ENCODE peak calls at places on chromosomes 7 and 10, in eight cellular contexts. One of them, this sample, is unnamed.

GRCh38 chr7:3289996-3290395 is 11.1 kb upstream of the SDK1 start:
- DNase-seq in amniotic epithelial cell: peak
- DNase-seq in NCI-H2081 treated with DMSO at 0.1 percent for 48 hours: no peak
- DNase-seq in HS-5: no peak
- DNase-seq in substantia nigra: no peak
- DNase-seq in GM12865: no peak
- DNase-seq in stimulated activated CD4-positive, alpha-beta T cell treated with anti-CD3 and anti-CD28 coated beads, Interleukin-4, amount 100 ng/mL, for 24 hours: no peak
- DNase-seq in Right ventricle myocardium superior: no peak
- DNase-seq in this sample: no peak

GRCh38 chr10:67869996-67870395 is 14.5 kb upstream of the SIRT1 start:
- DNase-seq in amniotic epithelial cell: no peak
- DNase-seq in NCI-H2081 treated with DMSO at 0.1 percent for 48 hours: no peak
- DNase-seq in HS-5: no peak
- DNase-seq in substantia nigra: no peak
- DNase-seq in GM12865: no peak
- DNase-seq in stimulated activated CD4-positive, alpha-beta T cell treated with anti-CD3 and anti-CD28 coated beads, Interleukin-4, amount 100 ng/mL, for 24 hours: no peak
- DNase-seq in Right ventricle myocardium superior: no peak
- DNase-seq in this sample: no peak

GRCh38 chr10:115657161-115657850 is 564.1 kb downstream of the ATRNL1 start:
- DNase-seq in amniotic epithelial cell: peak
- DNase-seq in NCI-H2081 treated with DMSO at 0.1 percent for 48 hours: no peak
- DNase-seq in HS-5: peak
- DNase-seq in substantia nigra: no peak
- DNase-seq in GM12865: no peak
- DNase-seq in stimulated activated CD4-positive, alpha-beta T cell treated with anti-CD3 and anti-CD28 coated beads, Interleukin-4, amount 100 ng/mL, for 24 hours: no peak
- DNase-seq in Right ventricle myocardium superior: no peak
- DNase-seq in this sample: no peak

GRCh38 chr7:103076767-103077166 is 1.8 kb downstream of the ARMC10 start:
- DNase-seq in amniotic epithelial cell: no peak
- DNase-seq in NCI-H2081 treated with DMSO at 0.1 percent for 48 hours: no peak
- DNase-seq in HS-5: no peak
- DNase-seq in substantia nigra: no peak
- DNase-seq in GM12865: no peak
- DNase-seq in stimulated activated CD4-positive, alpha-beta T cell treated with anti-CD3 and anti-CD28 coated beads, Interleukin-4, amount 100 ng/mL, for 24 hours: no peak
- DNase-seq in Right ventricle myocardium superior: peak
- DNase-seq in this sample: no peak

GRCh38 chr7:38630720-38631673 is at the start of gene AMPH:
- DNase-seq in amniotic epithelial cell: peak
- DNase-seq in NCI-H2081 treated with DMSO at 0.1 percent for 48 hours: no peak
- DNase-seq in HS-5: peak
- DNase-seq in substantia nigra: no peak
- DNase-seq in GM12865: no peak
- DNase-seq in stimulated activated CD4-positive, alpha-beta T cell treated with anti-CD3 and anti-CD28 coated beads, Interleukin-4, amount 100 ng/mL, for 24 hours: no peak
- DNase-seq in Right ventricle myocardium superior: peak
- DNase-seq in this sample: peak

GRCh38 chr7:7911339-7911738 is 57.3 kb upstream of the GLCCI1 start:
- DNase-seq in amniotic epithelial cell: peak
- DNase-seq in NCI-H2081 treated with DMSO at 0.1 percent for 48 hours: no peak
- DNase-seq in HS-5: peak
- DNase-seq in substantia nigra: no peak
- DNase-seq in GM12865: no peak
- DNase-seq in stimulated activated CD4-positive, alpha-beta T cell treated with anti-CD3 and anti-CD28 coated beads, Interleukin-4, amount 100 ng/mL, for 24 hours: no peak
- DNase-seq in Right ventricle myocardium superior: no peak
- DNase-seq in this sample: no peak

GRCh38 chr7:133815677-133816210 is 311.4 kb upstream of the LRGUK start:
- DNase-seq in amniotic epithelial cell: peak
- DNase-seq in NCI-H2081 treated with DMSO at 0.1 percent for 48 hours: no peak
- DNase-seq in HS-5: no peak
- DNase-seq in substantia nigra: no peak
- DNase-seq in GM12865: no peak
- DNase-seq in stimulated activated CD4-positive, alpha-beta T cell treated with anti-CD3 and anti-CD28 coated beads, Interleukin-4, amount 100 ng/mL, for 24 hours: no peak
- DNase-seq in Right ventricle myocardium superior: no peak
- DNase-seq in this sample: no peak

GRCh38 chr7:30168800-30169584 is 34.2 kb downstream of the MTURN start:
- DNase-seq in amniotic epithelial cell: peak
- DNase-seq in NCI-H2081 treated with DMSO at 0.1 percent for 48 hours: no peak
- DNase-seq in HS-5: peak
- DNase-seq in substantia nigra: no peak
- DNase-seq in GM12865: no peak
- DNase-seq in stimulated activated CD4-positive, alpha-beta T cell treated with anti-CD3 and anti-CD28 coated beads, Interleukin-4, amount 100 ng/mL, for 24 hours: no peak
- DNase-seq in Right ventricle myocardium superior: no peak
- DNase-seq in this sample: no peak

GRCh38 chr7:12028508-12028907 is 182.6 kb upstream of the TMEM106B start:
- DNase-seq in amniotic epithelial cell: peak
- DNase-seq in NCI-H2081 treated with DMSO at 0.1 percent for 48 hours: no peak
- DNase-seq in HS-5: peak
- DNase-seq in substantia nigra: no peak
- DNase-seq in GM12865: no peak
- DNase-seq in stimulated activated CD4-positive, alpha-beta T cell treated with anti-CD3 and anti-CD28 coated beads, Interleukin-4, amount 100 ng/mL, for 24 hours: no peak
- DNase-seq in Right ventricle myocardium superior: no peak
- DNase-seq in this sample: no peak

GRCh38 chr7:79008786-79009185 is 444.7 kb downstream of the MAGI2 start:
- DNase-seq in amniotic epithelial cell: no peak
- DNase-seq in NCI-H2081 treated with DMSO at 0.1 percent for 48 hours: no peak
- DNase-seq in HS-5: no peak
- DNase-seq in substantia nigra: no peak
- DNase-seq in GM12865: no peak
- DNase-seq in stimulated activated CD4-positive, alpha-beta T cell treated with anti-CD3 and anti-CD28 coated beads, Interleukin-4, amount 100 ng/mL, for 24 hours: no peak
- DNase-seq in Right ventricle myocardium superior: no peak
- DNase-seq in this sample: no peak

GRCh38 chr7:151025924-151026671 is 1.8 kb upstream of the ATG9B start:
- DNase-seq in amniotic epithelial cell: peak
- DNase-seq in NCI-H2081 treated with DMSO at 0.1 percent for 48 hours: no peak
- DNase-seq in HS-5: peak
- DNase-seq in substantia nigra: no peak
- DNase-seq in GM12865: no peak
- DNase-seq in stimulated activated CD4-positive, alpha-beta T cell treated with anti-CD3 and anti-CD28 coated beads, Interleukin-4, amount 100 ng/mL, for 24 hours: no peak
- DNase-seq in Right ventricle myocardium superior: no peak
- DNase-seq in this sample: no peak

GRCh38 chr7:105017263-105018051 is 3.5 kb downstream of the KMT2E start:
- DNase-seq in amniotic epithelial cell: no peak
- DNase-seq in NCI-H2081 treated with DMSO at 0.1 percent for 48 hours: no peak
- DNase-seq in HS-5: no peak
- DNase-seq in substantia nigra: no peak
- DNase-seq in GM12865: peak
- DNase-seq in stimulated activated CD4-positive, alpha-beta T cell treated with anti-CD3 and anti-CD28 coated beads, Interleukin-4, amount 100 ng/mL, for 24 hours: no peak
- DNase-seq in Right ventricle myocardium superior: no peak
- DNase-seq in this sample: no peak

GRCh38 chr10:49528977-49529506 is 9.9 kb downstream of the ERCC6 start:
- DNase-seq in amniotic epithelial cell: no peak
- DNase-seq in NCI-H2081 treated with DMSO at 0.1 percent for 48 hours: no peak
- DNase-seq in HS-5: no peak
- DNase-seq in substantia nigra: no peak
- DNase-seq in GM12865: no peak
- DNase-seq in stimulated activated CD4-positive, alpha-beta T cell treated with anti-CD3 and anti-CD28 coated beads, Interleukin-4, amount 100 ng/mL, for 24 hours: no peak
- DNase-seq in Right ventricle myocardium superior: no peak
- DNase-seq in this sample: no peak

GRCh38 chr10:18401416-18402195 is 249.8 kb downstream of the NSUN6 start:
- DNase-seq in amniotic epithelial cell: no peak
- DNase-seq in NCI-H2081 treated with DMSO at 0.1 percent for 48 hours: no peak
- DNase-seq in HS-5: no peak
- DNase-seq in substantia nigra: no peak
- DNase-seq in GM12865: no peak
- DNase-seq in stimulated activated CD4-positive, alpha-beta T cell treated with anti-CD3 and anti-CD28 coated beads, Interleukin-4, amount 100 ng/mL, for 24 hours: no peak
- DNase-seq in Right ventricle myocardium superior: no peak
- DNase-seq in this sample: no peak

GRCh38 chr10:73405556-73405955 is 8.3 kb downstream of the ANXA7 start:
- DNase-seq in amniotic epithelial cell: no peak
- DNase-seq in NCI-H2081 treated with DMSO at 0.1 percent for 48 hours: no peak
- DNase-seq in HS-5: no peak
- DNase-seq in substantia nigra: no peak
- DNase-seq in GM12865: no peak
- DNase-seq in stimulated activated CD4-positive, alpha-beta T cell treated with anti-CD3 and anti-CD28 coated beads, Interleukin-4, amount 100 ng/mL, for 24 hours: no peak
- DNase-seq in Right ventricle myocardium superior: no peak
- DNase-seq in this sample: no peak

GRCh38 chr10:98511861-98512260 is 65.1 kb upstream of the HPS1 start:
- DNase-seq in amniotic epithelial cell: no peak
- DNase-seq in NCI-H2081 treated with DMSO at 0.1 percent for 48 hours: no peak
- DNase-seq in HS-5: no peak
- DNase-seq in substantia nigra: no peak
- DNase-seq in GM12865: no peak
- DNase-seq in stimulated activated CD4-positive, alpha-beta T cell treated with anti-CD3 and anti-CD28 coated beads, Interleukin-4, amount 100 ng/mL, for 24 hours: no peak
- DNase-seq in Right ventricle myocardium superior: no peak
- DNase-seq in this sample: no peak

GRCh38 chr10:69359089-69360025 is 57.4 kb downstream of the TACR2 start:
- DNase-seq in amniotic epithelial cell: peak
- DNase-seq in NCI-H2081 treated with DMSO at 0.1 percent for 48 hours: no peak
- DNase-seq in HS-5: no peak
- DNase-seq in substantia nigra: no peak
- DNase-seq in GM12865: no peak
- DNase-seq in stimulated activated CD4-positive, alpha-beta T cell treated with anti-CD3 and anti-CD28 coated beads, Interleukin-4, amount 100 ng/mL, for 24 hours: no peak
- DNase-seq in Right ventricle myocardium superior: no peak
- DNase-seq in this sample: no peak

GRCh38 chr7:127715272-127715671 is 63.3 kb downstream of the SND1 start:
- DNase-seq in amniotic epithelial cell: no peak
- DNase-seq in NCI-H2081 treated with DMSO at 0.1 percent for 48 hours: no peak
- DNase-seq in HS-5: no peak
- DNase-seq in substantia nigra: no peak
- DNase-seq in GM12865: no peak
- DNase-seq in stimulated activated CD4-positive, alpha-beta T cell treated with anti-CD3 and anti-CD28 coated beads, Interleukin-4, amount 100 ng/mL, for 24 hours: no peak
- DNase-seq in Right ventricle myocardium superior: no peak
- DNase-seq in this sample: no peak

GRCh38 chr7:958221-959200 is 4.0 kb upstream of the ADAP1 start:
- DNase-seq in amniotic epithelial cell: no peak
- DNase-seq in NCI-H2081 treated with DMSO at 0.1 percent for 48 hours: no peak
- DNase-seq in HS-5: no peak
- DNase-seq in substantia nigra: no peak
- DNase-seq in GM12865: no peak
- DNase-seq in stimulated activated CD4-positive, alpha-beta T cell treated with anti-CD3 and anti-CD28 coated beads, Interleukin-4, amount 100 ng/mL, for 24 hours: no peak
- DNase-seq in Right ventricle myocardium superior: peak
- DNase-seq in this sample: peak

GRCh38 chr10:101380353-101381017 is 26.5 kb downstream of the BTRC start:
- DNase-seq in amniotic epithelial cell: peak
- DNase-seq in NCI-H2081 treated with DMSO at 0.1 percent for 48 hours: no peak
- DNase-seq in HS-5: no peak
- DNase-seq in substantia nigra: no peak
- DNase-seq in GM12865: no peak
- DNase-seq in stimulated activated CD4-positive, alpha-beta T cell treated with anti-CD3 and anti-CD28 coated beads, Interleukin-4, amount 100 ng/mL, for 24 hours: no peak
- DNase-seq in Right ventricle myocardium superior: no peak
- DNase-seq in this sample: no peak

GRCh38 chr7:138842111-138842510 is 44.1 kb upstream of the ATP6V0A4 start:
- DNase-seq in amniotic epithelial cell: peak
- DNase-seq in NCI-H2081 treated with DMSO at 0.1 percent for 48 hours: no peak
- DNase-seq in HS-5: peak
- DNase-seq in substantia nigra: no peak
- DNase-seq in GM12865: no peak
- DNase-seq in stimulated activated CD4-positive, alpha-beta T cell treated with anti-CD3 and anti-CD28 coated beads, Interleukin-4, amount 100 ng/mL, for 24 hours: no peak
- DNase-seq in Right ventricle myocardium superior: no peak
- DNase-seq in this sample: no peak

GRCh38 chr7:141342664-141343400 is 208.4 kb upstream of the AGK start:
- DNase-seq in amniotic epithelial cell: no peak
- DNase-seq in NCI-H2081 treated with DMSO at 0.1 percent for 48 hours: no peak
- DNase-seq in HS-5: no peak
- DNase-seq in substantia nigra: no peak
- DNase-seq in GM12865: no peak
- DNase-seq in stimulated activated CD4-positive, alpha-beta T cell treated with anti-CD3 and anti-CD28 coated beads, Interleukin-4, amount 100 ng/mL, for 24 hours: no peak
- DNase-seq in Right ventricle myocardium superior: no peak
- DNase-seq in this sample: no peak

GRCh38 chr10:99421233-99421739 is 9.1 kb downstream of the GOT1 start:
- DNase-seq in amniotic epithelial cell: no peak
- DNase-seq in NCI-H2081 treated with DMSO at 0.1 percent for 48 hours: no peak
- DNase-seq in HS-5: no peak
- DNase-seq in substantia nigra: no peak
- DNase-seq in GM12865: no peak
- DNase-seq in stimulated activated CD4-positive, alpha-beta T cell treated with anti-CD3 and anti-CD28 coated beads, Interleukin-4, amount 100 ng/mL, for 24 hours: no peak
- DNase-seq in Right ventricle myocardium superior: no peak
- DNase-seq in this sample: no peak

GRCh38 chr10:3068201-3068967 is 1.0 kb downstream of the PFKP start:
- DNase-seq in amniotic epithelial cell: peak
- DNase-seq in NCI-H2081 treated with DMSO at 0.1 percent for 48 hours: no peak
- DNase-seq in HS-5: no peak
- DNase-seq in substantia nigra: no peak
- DNase-seq in GM12865: peak
- DNase-seq in stimulated activated CD4-positive, alpha-beta T cell treated with anti-CD3 and anti-CD28 coated beads, Interleukin-4, amount 100 ng/mL, for 24 hours: peak
- DNase-seq in Right ventricle myocardium superior: peak
- DNase-seq in this sample: peak

GRCh38 chr10:113754768-113755167 is 3.3 kb downstream of the PLEKHS1 start:
- DNase-seq in amniotic epithelial cell: no peak
- DNase-seq in NCI-H2081 treated with DMSO at 0.1 percent for 48 hours: no peak
- DNase-seq in HS-5: no peak
- DNase-seq in substantia nigra: no peak
- DNase-seq in GM12865: no peak
- DNase-seq in stimulated activated CD4-positive, alpha-beta T cell treated with anti-CD3 and anti-CD28 coated beads, Interleukin-4, amount 100 ng/mL, for 24 hours: no peak
- DNase-seq in Right ventricle myocardium superior: no peak
- DNase-seq in this sample: no peak

GRCh38 chr10:29828978-29829377 is 194.2 kb upstream of the SVIL start:
- DNase-seq in amniotic epithelial cell: peak
- DNase-seq in NCI-H2081 treated with DMSO at 0.1 percent for 48 hours: no peak
- DNase-seq in HS-5: no peak
- DNase-seq in substantia nigra: no peak
- DNase-seq in GM12865: no peak
- DNase-seq in stimulated activated CD4-positive, alpha-beta T cell treated with anti-CD3 and anti-CD28 coated beads, Interleukin-4, amount 100 ng/mL, for 24 hours: no peak
- DNase-seq in Right ventricle myocardium superior: no peak
- DNase-seq in this sample: no peak

GRCh38 chr10:80855348-80855971 is 317.8 kb downstream of the SH2D4B start:
- DNase-seq in amniotic epithelial cell: no peak
- DNase-seq in NCI-H2081 treated with DMSO at 0.1 percent for 48 hours: no peak
- DNase-seq in HS-5: no peak
- DNase-seq in substantia nigra: no peak
- DNase-seq in GM12865: peak
- DNase-seq in stimulated activated CD4-positive, alpha-beta T cell treated with anti-CD3 and anti-CD28 coated beads, Interleukin-4, amount 100 ng/mL, for 24 hours: no peak
- DNase-seq in Right ventricle myocardium superior: no peak
- DNase-seq in this sample: no peak

GRCh38 chr10:77932016-77932715 is 5.6 kb upstream of the DLG5 start:
- DNase-seq in amniotic epithelial cell: no peak
- DNase-seq in NCI-H2081 treated with DMSO at 0.1 percent for 48 hours: no peak
- DNase-seq in HS-5: no peak
- DNase-seq in substantia nigra: no peak
- DNase-seq in GM12865: no peak
- DNase-seq in stimulated activated CD4-positive, alpha-beta T cell treated with anti-CD3 and anti-CD28 coated beads, Interleukin-4, amount 100 ng/mL, for 24 hours: no peak
- DNase-seq in Right ventricle myocardium superior: no peak
- DNase-seq in this sample: no peak

GRCh38 chr7:105219771-105220160 is 169.0 kb downstream of the SRPK2 start:
- DNase-seq in amniotic epithelial cell: peak
- DNase-seq in NCI-H2081 treated with DMSO at 0.1 percent for 48 hours: no peak
- DNase-seq in HS-5: no peak
- DNase-seq in substantia nigra: no peak
- DNase-seq in GM12865: no peak
- DNase-seq in stimulated activated CD4-positive, alpha-beta T cell treated with anti-CD3 and anti-CD28 coated beads, Interleukin-4, amount 100 ng/mL, for 24 hours: no peak
- DNase-seq in Right ventricle myocardium superior: no peak
- DNase-seq in this sample: no peak

GRCh38 chr7:159028456-159029401 is 115.9 kb downstream of the VIPR2 start:
- DNase-seq in amniotic epithelial cell: no peak
- DNase-seq in NCI-H2081 treated with DMSO at 0.1 percent for 48 hours: no peak
- DNase-seq in HS-5: no peak
- DNase-seq in substantia nigra: no peak
- DNase-seq in GM12865: no peak
- DNase-seq in stimulated activated CD4-positive, alpha-beta T cell treated with anti-CD3 and anti-CD28 coated beads, Interleukin-4, amount 100 ng/mL, for 24 hours: no peak
- DNase-seq in Right ventricle myocardium superior: peak
- DNase-seq in this sample: peak